ENCODE peak calls at places on chromosomes 13 and 19, in eight cellular contexts. One of them, this sample, is unnamed.

GRCh38 chr19:43765109-43765876 is 10.5 kb upstream of the SMG9 start:
- DNase-seq in body of pancreas: peak; percentile 27
- DNase-seq in activated CD8-positive, alpha-beta T cell treated with anti-CD3 and anti-CD28 coated beads for 36 hours: peak; percentile 95
- DNase-seq in nephron progenitor cell: no peak
- DNase-seq in fibroblast of lung: peak; percentile 99
- DNase-seq in heart left ventricle: no peak
- DNase-seq in pancreas: no peak
- DNase-seq in GM12864: peak; percentile 93
- DNase-seq in this sample: peak; percentile 72

GRCh38 chr19:13155472-13156284 is 5.5 kb downstream of the IER2 start:
- DNase-seq in body of pancreas: peak; percentile 87
- DNase-seq in activated CD8-positive, alpha-beta T cell treated with anti-CD3 and anti-CD28 coated beads for 36 hours: peak; percentile 88
- DNase-seq in nephron progenitor cell: peak; percentile 89
- DNase-seq in fibroblast of lung: peak; percentile 79
- DNase-seq in heart left ventricle: peak; percentile 88
- DNase-seq in pancreas: peak; percentile 86
- DNase-seq in GM12864: no peak
- DNase-seq in this sample: peak; percentile 74

GRCh38 chr19:4019578-4019977 is 12.0 kb downstream of the PIAS4 start:
- DNase-seq in body of pancreas: no peak
- DNase-seq in activated CD8-positive, alpha-beta T cell treated with anti-CD3 and anti-CD28 coated beads for 36 hours: no peak
- DNase-seq in nephron progenitor cell: no peak
- DNase-seq in fibroblast of lung: no peak
- DNase-seq in heart left ventricle: peak; percentile 60
- DNase-seq in pancreas: peak; percentile 68
- DNase-seq in GM12864: no peak
- DNase-seq in this sample: no peak

GRCh38 chr13:50230365-50230978 is 215.2 kb downstream of the KCNRG start:
- DNase-seq in body of pancreas: no peak
- DNase-seq in activated CD8-positive, alpha-beta T cell treated with anti-CD3 and anti-CD28 coated beads for 36 hours: no peak
- DNase-seq in nephron progenitor cell: no peak
- DNase-seq in fibroblast of lung: peak; percentile 53
- DNase-seq in heart left ventricle: no peak
- DNase-seq in pancreas: no peak
- DNase-seq in GM12864: no peak
- DNase-seq in this sample: no peak

GRCh38 chr19:19171821-19172532 is 1.9 kb upstream of the MEF2B start:
- DNase-seq in body of pancreas: no peak
- DNase-seq in activated CD8-positive, alpha-beta T cell treated with anti-CD3 and anti-CD28 coated beads for 36 hours: no peak
- DNase-seq in nephron progenitor cell: peak; percentile 18
- DNase-seq in fibroblast of lung: peak; percentile 31
- DNase-seq in heart left ventricle: no peak
- DNase-seq in pancreas: no peak
- DNase-seq in GM12864: no peak
- DNase-seq in this sample: peak; percentile 80

GRCh38 chr13:74870865-74871264 is 611.1 kb downstream of the TBC1D4 start:
- DNase-seq in body of pancreas: no peak
- DNase-seq in activated CD8-positive, alpha-beta T cell treated with anti-CD3 and anti-CD28 coated beads for 36 hours: no peak
- DNase-seq in nephron progenitor cell: no peak
- DNase-seq in fibroblast of lung: peak; percentile 19
- DNase-seq in heart left ventricle: no peak
- DNase-seq in pancreas: no peak
- DNase-seq in GM12864: no peak
- DNase-seq in this sample: no peak

GRCh38 chr19:47682939-47683338 is 30.3 kb upstream of the EHD2 start:
- DNase-seq in body of pancreas: no peak
- DNase-seq in activated CD8-positive, alpha-beta T cell treated with anti-CD3 and anti-CD28 coated beads for 36 hours: no peak
- DNase-seq in nephron progenitor cell: no peak
- DNase-seq in fibroblast of lung: peak; percentile 86
- DNase-seq in heart left ventricle: no peak
- DNase-seq in pancreas: no peak
- DNase-seq in GM12864: no peak
- DNase-seq in this sample: no peak

GRCh38 chr19:17777840-17778620 is 16.9 kb upstream of the B3GNT3 start:
- DNase-seq in body of pancreas: no peak
- DNase-seq in activated CD8-positive, alpha-beta T cell treated with anti-CD3 and anti-CD28 coated beads for 36 hours: peak; percentile 75
- DNase-seq in nephron progenitor cell: peak; percentile 80
- DNase-seq in fibroblast of lung: peak; percentile 25
- DNase-seq in heart left ventricle: peak; percentile 58
- DNase-seq in pancreas: no peak
- DNase-seq in GM12864: no peak
- DNase-seq in this sample: peak; percentile 76

GRCh38 chr13:101305981-101306411 is 110.3 kb downstream of the NALCN start:
- DNase-seq in body of pancreas: no peak
- DNase-seq in activated CD8-positive, alpha-beta T cell treated with anti-CD3 and anti-CD28 coated beads for 36 hours: no peak
- DNase-seq in nephron progenitor cell: no peak
- DNase-seq in fibroblast of lung: no peak
- DNase-seq in heart left ventricle: no peak
- DNase-seq in pancreas: no peak
- DNase-seq in GM12864: no peak
- DNase-seq in this sample: no peak

GRCh38 chr19:13154241-13154778 is 4.1 kb downstream of the IER2 start:
- DNase-seq in body of pancreas: peak; percentile 91
- DNase-seq in activated CD8-positive, alpha-beta T cell treated with anti-CD3 and anti-CD28 coated beads for 36 hours: peak; percentile 86
- DNase-seq in nephron progenitor cell: peak; percentile 46
- DNase-seq in fibroblast of lung: peak; percentile 96
- DNase-seq in heart left ventricle: peak; percentile 95
- DNase-seq in pancreas: peak; percentile 85
- DNase-seq in GM12864: no peak
- DNase-seq in this sample: peak; percentile 67

GRCh38 chr13:114111577-114111976 is 20.8 kb downstream of the RASA3 start:
- DNase-seq in body of pancreas: no peak
- DNase-seq in activated CD8-positive, alpha-beta T cell treated with anti-CD3 and anti-CD28 coated beads for 36 hours: peak; percentile 56
- DNase-seq in nephron progenitor cell: no peak
- DNase-seq in fibroblast of lung: no peak
- DNase-seq in heart left ventricle: no peak
- DNase-seq in pancreas: no peak
- DNase-seq in GM12864: no peak
- DNase-seq in this sample: no peak

GRCh38 chr13:24212674-24213073 is 52.2 kb downstream of the SPATA13 start:
- DNase-seq in body of pancreas: peak; percentile 56
- DNase-seq in activated CD8-positive, alpha-beta T cell treated with anti-CD3 and anti-CD28 coated beads for 36 hours: no peak
- DNase-seq in nephron progenitor cell: no peak
- DNase-seq in fibroblast of lung: no peak
- DNase-seq in heart left ventricle: no peak
- DNase-seq in pancreas: peak; percentile 64
- DNase-seq in GM12864: no peak
- DNase-seq in this sample: no peak

GRCh38 chr13:34035676-34036325 is 217.9 kb downstream of the RFC3 start:
- DNase-seq in body of pancreas: no peak
- DNase-seq in activated CD8-positive, alpha-beta T cell treated with anti-CD3 and anti-CD28 coated beads for 36 hours: no peak
- DNase-seq in nephron progenitor cell: no peak
- DNase-seq in fibroblast of lung: peak; percentile 39
- DNase-seq in heart left ventricle: no peak
- DNase-seq in pancreas: no peak
- DNase-seq in GM12864: no peak
- DNase-seq in this sample: no peak

GRCh38 chr13:113216165-113217056 is 7.0 kb downstream of the CUL4A start:
- DNase-seq in body of pancreas: peak; percentile 61
- DNase-seq in activated CD8-positive, alpha-beta T cell treated with anti-CD3 and anti-CD28 coated beads for 36 hours: peak; percentile 9
- DNase-seq in nephron progenitor cell: peak; percentile 20
- DNase-seq in fibroblast of lung: peak; percentile 84
- DNase-seq in heart left ventricle: peak; percentile 75
- DNase-seq in pancreas: peak; percentile 60
- DNase-seq in GM12864: no peak
- DNase-seq in this sample: no peak

GRCh38 chr19:45187421-45188100 is 9.0 kb downstream of the BLOC1S3 start:
- DNase-seq in body of pancreas: peak; percentile 26
- DNase-seq in activated CD8-positive, alpha-beta T cell treated with anti-CD3 and anti-CD28 coated beads for 36 hours: peak; percentile 36
- DNase-seq in nephron progenitor cell: peak; percentile 35
- DNase-seq in fibroblast of lung: no peak
- DNase-seq in heart left ventricle: no peak
- DNase-seq in pancreas: no peak
- DNase-seq in GM12864: no peak
- DNase-seq in this sample: peak; percentile 81
- TF ChIP-seq CTCF in body of pancreas: peak; percentile 52
- TF ChIP-seq CTCF in activated CD8-positive, alpha-beta T cell treated with anti-CD3 and anti-CD28 coated beads for 36 hours: peak; percentile 82
- TF ChIP-seq CTCF in nephron progenitor cell: peak; percentile 72
- TF ChIP-seq CTCF in fibroblast of lung: peak; percentile 44
- TF ChIP-seq CTCF in heart left ventricle: peak; percentile 50
- TF ChIP-seq CTCF in pancreas: peak; percentile 53
- TF ChIP-seq CTCF in GM12864: peak; percentile 77
- TF ChIP-seq CTCF in this sample: peak; percentile 40

GRCh38 chr19:35648017-35648961 is at the start of gene COX6B1:
- DNase-seq in body of pancreas: peak; percentile 97
- DNase-seq in activated CD8-positive, alpha-beta T cell treated with anti-CD3 and anti-CD28 coated beads for 36 hours: peak; percentile 97
- DNase-seq in nephron progenitor cell: peak; percentile 87
- DNase-seq in fibroblast of lung: peak; percentile 97
- DNase-seq in heart left ventricle: peak; percentile 97
- DNase-seq in pancreas: peak; percentile 95
- DNase-seq in GM12864: peak; percentile 97
- DNase-seq in this sample: peak; percentile 98
- TF ChIP-seq CTCF in body of pancreas: no peak
- TF ChIP-seq CTCF in activated CD8-positive, alpha-beta T cell treated with anti-CD3 and anti-CD28 coated beads for 36 hours: no peak
- TF ChIP-seq CTCF in nephron progenitor cell: no peak
- TF ChIP-seq CTCF in fibroblast of lung: no peak
- TF ChIP-seq CTCF in heart left ventricle: no peak
- TF ChIP-seq CTCF in pancreas: no peak
- TF ChIP-seq CTCF in GM12864: no peak
- TF ChIP-seq CTCF in this sample: no peak

GRCh38 chr13:99702687-99703319 is 201.5 kb downstream of the TM9SF2 start:
- DNase-seq in body of pancreas: no peak
- DNase-seq in activated CD8-positive, alpha-beta T cell treated with anti-CD3 and anti-CD28 coated beads for 36 hours: no peak
- DNase-seq in nephron progenitor cell: no peak
- DNase-seq in fibroblast of lung: no peak
- DNase-seq in heart left ventricle: no peak
- DNase-seq in pancreas: no peak
- DNase-seq in GM12864: no peak
- DNase-seq in this sample: no peak
- TF ChIP-seq CTCF in body of pancreas: no peak
- TF ChIP-seq CTCF in activated CD8-positive, alpha-beta T cell treated with anti-CD3 and anti-CD28 coated beads for 36 hours: no peak
- TF ChIP-seq CTCF in nephron progenitor cell: no peak
- TF ChIP-seq CTCF in fibroblast of lung: no peak
- TF ChIP-seq CTCF in heart left ventricle: no peak
- TF ChIP-seq CTCF in pancreas: no peak
- TF ChIP-seq CTCF in GM12864: no peak
- TF ChIP-seq CTCF in this sample: no peak

DNA sequence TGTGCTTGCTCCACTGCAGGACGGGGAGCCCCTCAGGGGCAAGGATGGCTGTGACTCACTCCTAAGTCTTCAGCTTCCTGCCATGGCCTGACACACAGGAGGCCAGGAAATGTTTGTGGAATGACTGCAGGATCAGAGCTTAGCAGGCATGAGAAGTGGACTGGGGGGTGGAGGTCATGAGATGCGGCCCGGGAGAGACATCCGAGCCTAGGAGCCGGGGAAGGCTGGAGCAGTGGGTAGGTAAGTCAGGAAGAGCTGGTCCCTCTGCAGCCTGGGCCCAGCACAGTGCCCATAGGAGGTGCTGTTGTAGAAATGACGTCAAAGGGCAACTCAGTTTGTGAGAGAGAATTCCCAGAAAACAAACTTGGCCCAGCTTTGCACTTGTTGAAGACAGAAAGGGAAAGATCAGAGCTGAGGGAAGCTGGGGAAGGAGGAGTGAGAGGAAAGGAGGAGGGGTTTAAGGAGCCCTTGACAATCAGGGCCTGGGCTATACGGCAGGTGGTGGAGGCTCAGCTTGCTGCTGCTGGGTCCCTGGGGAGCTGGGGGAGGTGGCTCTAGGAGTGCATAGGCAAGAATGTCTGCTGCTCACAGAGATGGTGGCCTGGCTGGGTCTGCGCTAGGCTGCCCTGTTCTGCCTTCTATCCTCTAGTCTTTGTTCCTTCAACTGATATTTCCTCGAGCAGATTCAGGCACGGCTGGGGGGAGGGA is 18.5 kb downstream of the POU2F2 start:
- DNase-seq in body of pancreas: no peak
- DNase-seq in activated CD8-positive, alpha-beta T cell treated with anti-CD3 and anti-CD28 coated beads for 36 hours: peak; percentile 25
- DNase-seq in nephron progenitor cell: peak; percentile 60
- DNase-seq in fibroblast of lung: peak; percentile 98
- DNase-seq in heart left ventricle: peak; percentile 32
- DNase-seq in pancreas: peak; percentile 33
- DNase-seq in GM12864: no peak
- DNase-seq in this sample: peak; percentile 74
- TF ChIP-seq CTCF in body of pancreas: no peak
- TF ChIP-seq CTCF in activated CD8-positive, alpha-beta T cell treated with anti-CD3 and anti-CD28 coated beads for 36 hours: no peak
- TF ChIP-seq CTCF in nephron progenitor cell: no peak
- TF ChIP-seq CTCF in fibroblast of lung: peak; percentile 39
- TF ChIP-seq CTCF in heart left ventricle: no peak
- TF ChIP-seq CTCF in pancreas: no peak
- TF ChIP-seq CTCF in GM12864: peak; percentile 33
- TF ChIP-seq CTCF in this sample: no peak

DNA sequence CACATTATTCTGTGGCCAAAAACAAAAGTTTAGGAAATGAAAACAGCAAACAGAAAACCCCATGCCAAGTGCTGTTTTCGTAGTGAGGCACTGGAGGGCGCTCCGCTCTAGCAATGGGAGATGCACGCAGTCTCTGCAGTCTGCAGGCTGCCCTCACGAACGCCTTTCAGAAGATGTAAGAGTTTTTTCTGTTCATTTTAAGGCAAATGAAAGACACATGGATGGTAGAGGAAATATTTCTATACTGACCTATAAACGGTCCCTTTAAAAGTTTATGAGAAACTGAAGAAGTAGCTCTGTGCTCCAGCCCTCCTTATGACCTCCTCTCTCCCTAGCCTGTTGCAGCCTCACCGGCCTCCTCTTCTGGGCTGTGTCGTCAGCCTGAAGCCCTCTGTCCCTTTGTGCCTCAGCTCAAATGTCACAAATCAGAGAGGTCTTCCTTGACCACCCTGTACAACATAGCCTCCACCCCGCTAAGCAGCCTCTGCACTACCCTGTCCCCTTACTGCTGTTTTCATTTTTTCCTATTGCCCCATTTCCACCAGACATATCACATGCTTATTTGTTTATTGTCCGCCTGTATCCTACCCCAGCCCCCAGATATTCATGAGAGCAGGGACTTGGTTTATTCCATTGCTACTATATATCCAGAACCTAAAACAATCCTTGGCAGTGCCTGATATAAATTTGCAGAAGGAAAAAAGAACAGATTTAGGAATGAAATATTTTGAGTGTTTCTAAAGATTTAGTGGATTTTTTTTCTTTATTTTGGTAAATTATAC is 116.4 kb downstream of the TM9SF2 start:
- DNase-seq in body of pancreas: no peak
- DNase-seq in activated CD8-positive, alpha-beta T cell treated with anti-CD3 and anti-CD28 coated beads for 36 hours: peak; percentile 48
- DNase-seq in nephron progenitor cell: peak; percentile 62
- DNase-seq in fibroblast of lung: peak; percentile 35
- DNase-seq in heart left ventricle: peak; percentile 46
- DNase-seq in pancreas: no peak
- DNase-seq in GM12864: no peak
- DNase-seq in this sample: no peak
- TF ChIP-seq CTCF in body of pancreas: no peak
- TF ChIP-seq CTCF in activated CD8-positive, alpha-beta T cell treated with anti-CD3 and anti-CD28 coated beads for 36 hours: peak; percentile 59
- TF ChIP-seq CTCF in nephron progenitor cell: peak; percentile 85
- TF ChIP-seq CTCF in fibroblast of lung: peak; percentile 87
- TF ChIP-seq CTCF in heart left ventricle: peak; percentile 47
- TF ChIP-seq CTCF in pancreas: no peak
- TF ChIP-seq CTCF in GM12864: peak; percentile 85
- TF ChIP-seq CTCF in this sample: peak; percentile 36

This sample was measured in GM13976.